ENCODE peak calls at places on chromosome 1, in seven cellular contexts. One of them, this sample, is unnamed.

GRCh38 chr1:221478050-221478949 is 263.6 kb downstream of the DUSP10 start:
- DNase-seq in heart right ventricle: peak
- DNase-seq in body of pancreas: peak
- DNase-seq in Caco-2: peak
- DNase-seq in left ventricle myocardium inferior: peak
- DNase-seq in psoas muscle: peak
- DNase-seq in stomach: no peak
- DNase-seq in this sample: peak

GRCh38 chr1:44016875-44017400 is 14.3 kb downstream of the SLC6A9 start:
- DNase-seq in heart right ventricle: no peak
- DNase-seq in body of pancreas: no peak
- DNase-seq in Caco-2: no peak
- DNase-seq in left ventricle myocardium inferior: no peak
- DNase-seq in psoas muscle: no peak
- DNase-seq in stomach: no peak
- DNase-seq in this sample: no peak

GRCh38 chr1:228376651-228377631 is 29.7 kb downstream of the TRIM11 start:
- DNase-seq in heart right ventricle: no peak
- DNase-seq in body of pancreas: no peak
- DNase-seq in Caco-2: no peak
- DNase-seq in left ventricle myocardium inferior: peak
- DNase-seq in psoas muscle: peak
- DNase-seq in stomach: no peak
- DNase-seq in this sample: no peak

GRCh38 chr1:197696372-197696771 is 78.9 kb downstream of the DENND1B start:
- DNase-seq in heart right ventricle: no peak
- DNase-seq in body of pancreas: no peak
- DNase-seq in Caco-2: no peak
- DNase-seq in left ventricle myocardium inferior: no peak
- DNase-seq in psoas muscle: no peak
- DNase-seq in stomach: no peak
- DNase-seq in this sample: no peak

GRCh38 chr1:40750326-40750975 is 33.1 kb upstream of the KCNQ4 start:
- DNase-seq in heart right ventricle: no peak
- DNase-seq in body of pancreas: no peak
- DNase-seq in Caco-2: no peak
- DNase-seq in left ventricle myocardium inferior: no peak
- DNase-seq in psoas muscle: no peak
- DNase-seq in stomach: no peak
- DNase-seq in this sample: no peak

GRCh38 chr1:116415699-116416533 is 42.9 kb downstream of the ATP1A1 start:
- DNase-seq in heart right ventricle: peak
- DNase-seq in body of pancreas: peak
- DNase-seq in Caco-2: no peak
- DNase-seq in left ventricle myocardium inferior: peak
- DNase-seq in psoas muscle: no peak
- DNase-seq in stomach: no peak
- DNase-seq in this sample: no peak

GRCh38 chr1:105865546-105865945 is 1190.9 kb upstream of the PRMT6 start:
- DNase-seq in heart right ventricle: no peak
- DNase-seq in body of pancreas: no peak
- DNase-seq in Caco-2: no peak
- DNase-seq in left ventricle myocardium inferior: no peak
- DNase-seq in psoas muscle: no peak
- DNase-seq in stomach: no peak
- DNase-seq in this sample: no peak

GRCh38 chr1:86774305-86775304 is 70.2 kb downstream of the SH3GLB1 start:
- DNase-seq in heart right ventricle: peak
- DNase-seq in body of pancreas: peak
- DNase-seq in Caco-2: peak
- DNase-seq in left ventricle myocardium inferior: peak
- DNase-seq in psoas muscle: peak
- DNase-seq in stomach: peak
- DNase-seq in this sample: peak

GRCh38 chr1:209187589-209187988 is 395.9 kb upstream of the CAMK1G start:
- DNase-seq in heart right ventricle: no peak
- DNase-seq in body of pancreas: no peak
- DNase-seq in Caco-2: no peak
- DNase-seq in left ventricle myocardium inferior: no peak
- DNase-seq in psoas muscle: no peak
- DNase-seq in stomach: no peak
- DNase-seq in this sample: no peak

GRCh38 chr1:96698332-96698983 is 23.1 kb upstream of the PTBP2 start:
- DNase-seq in heart right ventricle: no peak
- DNase-seq in body of pancreas: no peak
- DNase-seq in Caco-2: no peak
- DNase-seq in left ventricle myocardium inferior: peak
- DNase-seq in psoas muscle: no peak
- DNase-seq in stomach: no peak
- DNase-seq in this sample: no peak

GRCh38 chr1:207013321-207014085 is 19.1 kb downstream of the C1orf116 start:
- DNase-seq in heart right ventricle: no peak
- DNase-seq in body of pancreas: no peak
- DNase-seq in Caco-2: no peak
- DNase-seq in left ventricle myocardium inferior: no peak
- DNase-seq in psoas muscle: no peak
- DNase-seq in stomach: no peak
- DNase-seq in this sample: no peak

GRCh38 chr1:23452011-23452411 is 27.5 kb upstream of the TCEA3 start:
- DNase-seq in heart right ventricle: no peak
- DNase-seq in body of pancreas: peak
- DNase-seq in Caco-2: no peak
- DNase-seq in left ventricle myocardium inferior: no peak
- DNase-seq in psoas muscle: peak
- DNase-seq in stomach: peak
- DNase-seq in this sample: no peak

GRCh38 chr1:187070076-187070475 is 241.3 kb downstream of the PLA2G4A start:
- DNase-seq in heart right ventricle: no peak
- DNase-seq in body of pancreas: no peak
- DNase-seq in Caco-2: no peak
- DNase-seq in left ventricle myocardium inferior: no peak
- DNase-seq in psoas muscle: no peak
- DNase-seq in stomach: no peak
- DNase-seq in this sample: no peak

GRCh38 chr1:229631148-229631547 is 5.1 kb downstream of the URB2 start:
- DNase-seq in heart right ventricle: no peak
- DNase-seq in body of pancreas: no peak
- DNase-seq in Caco-2: no peak
- DNase-seq in left ventricle myocardium inferior: no peak
- DNase-seq in psoas muscle: no peak
- DNase-seq in stomach: no peak
- DNase-seq in this sample: no peak

GRCh38 chr1:156012051-156012817 is 8.5 kb downstream of the SSR2 start:
- DNase-seq in heart right ventricle: no peak
- DNase-seq in body of pancreas: no peak
- DNase-seq in Caco-2: no peak
- DNase-seq in left ventricle myocardium inferior: no peak
- DNase-seq in psoas muscle: no peak
- DNase-seq in stomach: no peak
- DNase-seq in this sample: no peak

GRCh38 chr1:155124503-155125463 is 2.9 kb upstream of the EFNA1 start:
- DNase-seq in heart right ventricle: no peak
- DNase-seq in body of pancreas: no peak
- DNase-seq in Caco-2: peak
- DNase-seq in left ventricle myocardium inferior: no peak
- DNase-seq in psoas muscle: no peak
- DNase-seq in stomach: peak
- DNase-seq in this sample: no peak

GRCh38 chr1:221562542-221563475 is 179.1 kb downstream of the DUSP10 start:
- DNase-seq in heart right ventricle: no peak
- DNase-seq in body of pancreas: peak
- DNase-seq in Caco-2: no peak
- DNase-seq in left ventricle myocardium inferior: no peak
- DNase-seq in psoas muscle: no peak
- DNase-seq in stomach: no peak
- DNase-seq in this sample: no peak

GRCh38 chr1:87478231-87478630 is 149.6 kb downstream of the LMO4 start:
- DNase-seq in heart right ventricle: peak
- DNase-seq in body of pancreas: peak
- DNase-seq in Caco-2: peak
- DNase-seq in left ventricle myocardium inferior: peak
- DNase-seq in psoas muscle: no peak
- DNase-seq in stomach: no peak
- DNase-seq in this sample: no peak

GRCh38 chr1:44842763-44843655 is at the start of gene PTCH2:
- DNase-seq in heart right ventricle: peak
- DNase-seq in body of pancreas: peak
- DNase-seq in Caco-2: peak
- DNase-seq in left ventricle myocardium inferior: peak
- DNase-seq in psoas muscle: peak
- DNase-seq in stomach: peak
- DNase-seq in this sample: peak

GRCh38 chr1:2148691-2149090 is 45.9 kb downstream of the FAAP20 start:
- DNase-seq in heart right ventricle: no peak
- DNase-seq in body of pancreas: no peak
- DNase-seq in Caco-2: no peak
- DNase-seq in left ventricle myocardium inferior: peak
- DNase-seq in psoas muscle: no peak
- DNase-seq in stomach: peak
- DNase-seq in this sample: no peak

GRCh38 chr1:5660141-5660935 is 331.9 kb downstream of the NPHP4 start:
- DNase-seq in heart right ventricle: peak
- DNase-seq in body of pancreas: peak
- DNase-seq in Caco-2: no peak
- DNase-seq in left ventricle myocardium inferior: peak
- DNase-seq in psoas muscle: no peak
- DNase-seq in stomach: no peak
- DNase-seq in this sample: no peak

GRCh38 chr1:159945483-159946241 is at the start of gene IGSF9:
- DNase-seq in heart right ventricle: peak
- DNase-seq in body of pancreas: peak
- DNase-seq in Caco-2: peak
- DNase-seq in left ventricle myocardium inferior: peak
- DNase-seq in psoas muscle: peak
- DNase-seq in stomach: peak
- DNase-seq in this sample: peak

GRCh38 chr1:159942700-159943640 is 2.4 kb downstream of the IGSF9 start:
- DNase-seq in heart right ventricle: no peak
- DNase-seq in body of pancreas: no peak
- DNase-seq in Caco-2: no peak
- DNase-seq in left ventricle myocardium inferior: no peak
- DNase-seq in psoas muscle: no peak
- DNase-seq in stomach: peak
- DNase-seq in this sample: no peak

GRCh38 chr1:159943908-159944622 is 1.3 kb downstream of the IGSF9 start:
- DNase-seq in heart right ventricle: no peak
- DNase-seq in body of pancreas: no peak
- DNase-seq in Caco-2: no peak
- DNase-seq in left ventricle myocardium inferior: no peak
- DNase-seq in psoas muscle: no peak
- DNase-seq in stomach: no peak
- DNase-seq in this sample: no peak

GRCh38 chr1:159946242-159947187 is 1.1 kb upstream of the IGSF9 start:
- DNase-seq in heart right ventricle: no peak
- DNase-seq in body of pancreas: no peak
- DNase-seq in Caco-2: no peak
- DNase-seq in left ventricle myocardium inferior: no peak
- DNase-seq in psoas muscle: no peak
- DNase-seq in stomach: no peak
- DNase-seq in this sample: no peak

DNA sequence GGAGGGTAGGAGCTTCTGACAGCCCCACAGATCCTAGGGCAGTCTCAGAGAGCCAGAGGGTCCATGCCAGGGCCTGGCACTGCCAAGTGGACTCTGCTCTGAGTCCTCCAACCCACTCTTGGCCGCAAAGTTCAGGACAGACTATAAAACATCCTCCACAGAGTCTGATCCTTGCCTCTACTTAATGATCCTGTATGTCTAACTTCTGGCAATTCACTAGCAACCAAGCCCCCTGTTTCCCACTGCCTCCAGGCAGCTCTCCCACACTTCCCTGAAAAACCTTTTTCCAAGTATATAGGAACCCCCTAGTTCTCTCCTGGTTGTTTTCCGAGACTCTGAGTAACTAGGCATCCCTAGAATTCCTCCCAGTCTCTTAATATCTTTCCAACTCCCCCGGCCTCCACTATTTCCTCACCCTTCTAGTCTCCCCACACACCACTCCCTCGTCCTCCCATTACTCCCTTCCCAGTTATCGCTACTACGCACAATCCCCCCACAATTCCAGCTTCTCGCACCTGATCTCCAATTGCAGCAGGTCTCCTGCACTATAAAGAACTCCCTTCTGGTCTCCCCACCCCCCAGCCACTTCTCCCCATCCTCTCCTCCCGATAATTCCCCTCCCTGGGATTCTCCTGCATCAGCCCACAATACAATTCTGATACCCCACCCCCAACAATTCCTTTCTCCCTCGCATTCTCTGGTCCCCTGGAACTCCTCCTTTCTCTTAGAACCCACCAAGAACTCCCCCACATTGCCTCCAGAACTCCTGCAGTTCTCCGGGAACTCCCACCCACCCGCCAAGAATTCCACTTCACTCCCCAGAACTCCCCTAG is 574 bp downstream of the IGSF9 start:
- DNase-seq in heart right ventricle: no peak
- DNase-seq in body of pancreas: no peak
- DNase-seq in Caco-2: no peak
- DNase-seq in left ventricle myocardium inferior: no peak
- DNase-seq in psoas muscle: no peak
- DNase-seq in stomach: no peak
- DNase-seq in this sample: no peak
- H3K4me3 ChIP-seq in heart right ventricle: peak
- H3K4me3 ChIP-seq in body of pancreas: no peak
- H3K4me3 ChIP-seq in Caco-2: peak
- H3K4me3 ChIP-seq in left ventricle myocardium inferior: peak
- H3K4me3 ChIP-seq in psoas muscle: peak
- H3K4me3 ChIP-seq in stomach: peak
- H3K4me3 ChIP-seq in this sample: peak

DNA sequence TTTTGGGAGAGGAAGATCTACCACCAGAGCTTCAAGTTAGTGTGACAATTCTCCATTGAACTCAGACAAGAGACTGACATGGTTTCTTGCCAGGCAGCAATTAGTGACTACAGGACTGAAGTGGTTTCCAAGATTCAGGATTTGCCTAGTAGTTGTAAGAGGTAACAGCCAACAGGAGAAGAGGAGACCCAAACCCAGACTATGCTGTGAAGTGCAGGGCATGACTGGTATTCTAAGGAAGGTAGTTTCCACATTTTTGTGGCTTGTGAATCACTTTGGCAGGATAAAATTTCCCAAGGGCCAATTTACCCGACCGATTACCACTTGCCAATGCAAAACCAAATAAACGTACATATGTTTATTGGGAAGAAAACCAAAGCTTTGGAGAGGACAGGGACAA is 14.7 kb upstream of the RAP1A start:
- DNase-seq in heart right ventricle: no peak
- DNase-seq in body of pancreas: no peak
- DNase-seq in Caco-2: no peak
- DNase-seq in left ventricle myocardium inferior: no peak
- DNase-seq in psoas muscle: no peak
- DNase-seq in stomach: no peak
- DNase-seq in this sample: no peak
- TF ChIP-seq CTCF in heart right ventricle: no peak
- TF ChIP-seq CTCF in body of pancreas: no peak
- TF ChIP-seq CTCF in Caco-2: no peak
- TF ChIP-seq CTCF in left ventricle myocardium inferior: no peak
- TF ChIP-seq CTCF in psoas muscle: no peak
- TF ChIP-seq CTCF in stomach: no peak
- TF ChIP-seq CTCF in this sample: no peak

GRCh38 chr1:33334081-33334552 is 13.2 kb upstream of the A3GALT2 start:
- DNase-seq in heart right ventricle: peak
- DNase-seq in body of pancreas: peak
- DNase-seq in Caco-2: no peak
- DNase-seq in left ventricle myocardium inferior: peak
- DNase-seq in psoas muscle: peak
- DNase-seq in stomach: peak
- DNase-seq in this sample: no peak
- H3K4me3 ChIP-seq in heart right ventricle: no peak
- H3K4me3 ChIP-seq in body of pancreas: no peak
- H3K4me3 ChIP-seq in Caco-2: no peak
- H3K4me3 ChIP-seq in left ventricle myocardium inferior: peak
- H3K4me3 ChIP-seq in psoas muscle: peak
- H3K4me3 ChIP-seq in stomach: peak
- H3K4me3 ChIP-seq in this sample: no peak

GRCh38 chr1:161119017-161119378 is 1.1 kb downstream of the NIT1 start:
- DNase-seq in heart right ventricle: peak
- DNase-seq in body of pancreas: peak
- DNase-seq in Caco-2: no peak
- DNase-seq in left ventricle myocardium inferior: peak
- DNase-seq in psoas muscle: peak
- DNase-seq in stomach: peak
- DNase-seq in this sample: no peak
- TF ChIP-seq CTCF in heart right ventricle: no peak
- TF ChIP-seq CTCF in body of pancreas: no peak
- TF ChIP-seq CTCF in Caco-2: peak
- TF ChIP-seq CTCF in left ventricle myocardium inferior: no peak
- TF ChIP-seq CTCF in psoas muscle: no peak
- TF ChIP-seq CTCF in stomach: no peak
- TF ChIP-seq CTCF in this sample: no peak

This sample was measured in A549.